ENCODE peak calls at places on chromosomes 3 and 15, in five cellular contexts. U is astrocyte of the spinal cord, X is cardiac muscle cell, L is brain microvascular endothelial cell, J is astrocyte. A is an unnamed sample.

GRCh38 chr3:127452321-127452821 is 138.2 kb downstream of the TPRA1 start:
- DNase-seq in U (no peak), X (no peak), L (no peak), J (no peak), A (peak; percentile 74)

GRCh38 chr3:12752803-12753202 is 6.3 kb downstream of the TMEM40 start:
- DNase-seq in U (no peak), X (no peak), L (no peak), J (no peak), A (no peak)

GRCh38 chr3:68880632-68881031 is 51.7 kb downstream of the TAFA4 start:
- DNase-seq in U (no peak), X (no peak), L (no peak), J (no peak), A (no peak)

GRCh38 chr15:43270676-43271306 is 4.1 kb upstream of the TGM5 start:
- DNase-seq in U (no peak), X (no peak), L (no peak), J (no peak), A (no peak)

GRCh38 chr15:90479656-90480055 is 50.1 kb upstream of the CRTC3 start:
- DNase-seq in U (peak; percentile 63), X (peak; percentile 46), L (peak; percentile 27), J (peak; percentile 89), A (no peak)

GRCh38 chr3:153182894-153183293 is 20.9 kb downstream of the RAP2B start:
- DNase-seq in U (no peak), X (no peak), L (no peak), J (no peak), A (no peak)

GRCh38 chr3:14412831-14413380 is 10.5 kb downstream of the SLC6A6 start:
- DNase-seq in U (peak; percentile 60), X (no peak), L (no peak), J (no peak), A (no peak)

GRCh38 chr15:82535566-82536408 is 4.5 kb downstream of the RPS17 start:
- DNase-seq in U (no peak), X (no peak), L (no peak), J (no peak), A (no peak)

GRCh38 chr3:194168994-194169393 is 33.0 kb downstream of the HES1 start:
- DNase-seq in U (no peak), X (no peak), L (no peak), J (no peak), A (no peak)

GRCh38 chr3:107217161-107217560 is 160.1 kb upstream of the CCDC54 start:
- DNase-seq in U (peak; percentile 96), X (peak; percentile 97), L (peak; percentile 93), J (peak; percentile 94), A (no peak)

GRCh38 chr15:62807539-62808130 is 234.9 kb upstream of the TPM1 start:
- DNase-seq in U (no peak), X (no peak), L (no peak), J (no peak), A (no peak)

GRCh38 chr15:58060575-58060974 is 4.9 kb downstream of the ALDH1A2 start:
- DNase-seq in U (no peak), X (no peak), L (no peak), J (no peak), A (no peak)

GRCh38 chr15:58357529-58358476 is 74.0 kb upstream of the LIPC start:
- DNase-seq in U (no peak), X (peak; percentile 52), L (peak; percentile 23), J (peak; percentile 25), A (no peak)

GRCh38 chr3:194195611-194196010 is 59.7 kb downstream of the HES1 start:
- DNase-seq in U (no peak), X (no peak), L (no peak), J (no peak), A (no peak)

GRCh38 chr15:89171136-89172072 is 50.0 kb downstream of the RLBP1 start:
- DNase-seq in U (peak; percentile 48), X (peak; percentile 54), L (peak; percentile 61), J (peak; percentile 42), A (peak; percentile 70)

GRCh38 chr3:40827942-40828688 is 303.4 kb downstream of the ZNF621 start:
- DNase-seq in U (no peak), X (peak; percentile 9), L (peak; percentile 57), J (no peak), A (no peak)

GRCh38 chr3:149221783-149222517 is at the start of gene CP:
- DNase-seq in U (no peak), X (peak; percentile 18), L (no peak), J (no peak), A (no peak)

GRCh38 chr3:12273045-12273695 is 15.7 kb upstream of the PPARG start:
- DNase-seq in U (no peak), X (no peak), L (no peak), J (no peak), A (no peak)

GRCh38 chr3:127964053-127964452 is 49.0 kb downstream of the KBTBD12 start:
- DNase-seq in U (no peak), X (peak; percentile 52), L (no peak), J (peak; percentile 16), A (no peak)

GRCh38 chr3:37753428-37753827 is 108.3 kb upstream of the CTDSPL start:
- DNase-seq in U (no peak), X (no peak), L (no peak), J (no peak), A (no peak)

GRCh38 chr3:126342211-126342610 is 15.0 kb downstream of the KLF15 start:
- DNase-seq in U (no peak), X (no peak), L (no peak), J (no peak), A (peak; percentile 7)

GRCh38 chr3:14243782-14244181 is 65.2 kb downstream of the LSM3 start:
- DNase-seq in U (no peak), X (no peak), L (no peak), J (no peak), A (no peak)

GRCh38 chr3:126267169-126267975 is 87.0 kb upstream of the ALDH1L1 start:
- DNase-seq in U (peak; percentile 85), X (peak; percentile 98), L (peak; percentile 89), J (peak; percentile 87), A (peak; percentile 76)

GRCh38 chr3:52109556-52110380 is 44.5 kb downstream of the POC1A start:
- DNase-seq in U (peak; percentile 45), X (peak; percentile 77), L (no peak), J (peak; percentile 52), A (no peak)

GRCh38 chr3:52104664-52105281 is 48.4 kb upstream of the DUSP7 start:
- DNase-seq in U (no peak), X (no peak), L (no peak), J (no peak), A (no peak)

GRCh38 chr3:52110502-52110901 is 43.7 kb downstream of the POC1A start:
- DNase-seq in U (no peak), X (no peak), L (no peak), J (no peak), A (no peak)

GRCh38 chr3:52108302-52109232 is 45.7 kb downstream of the POC1A start:
- DNase-seq in U (no peak), X (peak; percentile 57), L (no peak), J (no peak), A (no peak)

DNA sequence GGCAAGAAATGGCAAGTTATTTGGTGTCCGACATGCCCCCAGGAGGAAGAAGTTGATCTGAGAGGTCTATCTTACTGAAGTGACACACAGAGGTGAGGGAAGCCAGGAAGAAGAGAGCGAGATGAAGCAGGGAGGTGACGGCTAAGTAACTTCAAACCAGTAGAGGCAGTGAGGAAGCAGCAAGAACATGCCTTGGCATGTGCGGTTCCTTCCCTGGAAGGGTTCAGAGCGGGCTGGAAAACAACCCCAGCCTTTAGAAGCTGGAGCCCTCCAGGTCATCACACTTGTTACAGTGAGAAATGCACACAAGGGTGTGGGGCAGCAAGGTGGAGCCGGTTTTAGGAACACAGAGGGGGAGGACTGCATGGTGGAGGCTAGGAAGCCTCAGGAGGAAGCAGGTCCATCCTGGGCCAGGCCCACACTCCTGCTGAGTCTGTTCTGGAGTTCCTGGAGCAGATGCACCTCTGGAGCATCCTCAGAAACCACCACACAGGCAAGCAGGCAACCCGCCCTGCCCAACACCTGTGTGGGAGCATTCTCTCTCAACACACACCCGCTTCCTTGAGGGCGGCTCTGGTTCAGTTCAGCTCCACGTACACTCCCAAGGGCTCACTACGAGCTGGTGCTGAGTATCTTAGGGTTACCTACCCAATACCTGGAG is 47.1 kb downstream of the POC1A start:
- DNase-seq in U (no peak), X (no peak), L (no peak), J (no peak), A (no peak)
- TF ChIP-seq CTCF in U (no peak), X (no peak), L (no peak), J (no peak), A (no peak)

GRCh38 chr3:150528359-150528797 is 17.9 kb downstream of the SERP1 start:
- DNase-seq in U (peak; percentile 46), X (peak; percentile 43), L (no peak), J (no peak), A (no peak)
- TF ChIP-seq CTCF in U (peak; percentile 35), X (peak; percentile 42), L (peak; percentile 21), J (peak; percentile 32), A (peak; percentile 24)

DNA sequence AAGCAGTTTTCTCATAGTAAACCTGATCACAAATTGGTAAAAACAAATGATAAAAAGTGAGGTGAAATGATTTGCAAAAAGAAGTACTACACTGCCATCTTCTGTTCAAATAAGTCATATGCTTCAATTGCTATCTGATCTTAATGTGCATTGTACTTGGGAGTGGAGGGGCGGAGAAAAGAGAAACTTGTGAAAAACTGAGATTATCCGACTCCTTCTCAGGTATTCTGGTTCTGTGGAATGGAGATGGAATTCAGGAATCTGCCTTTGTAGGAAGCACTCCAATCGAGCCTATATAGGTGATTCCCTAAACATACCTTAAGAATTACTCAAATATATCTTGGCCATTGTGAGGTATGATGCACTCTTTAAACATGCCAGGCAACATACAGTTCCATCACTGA is 180.6 kb downstream of the CHL1 start:
- DNase-seq in U (peak; percentile 44), X (peak; percentile 7), L (no peak), J (peak; percentile 41), A (no peak)
- TF ChIP-seq CTCF in U (peak; percentile 41), X (peak; percentile 9), L (peak; percentile 43), J (peak; percentile 42), A (peak; percentile 43)

DNA sequence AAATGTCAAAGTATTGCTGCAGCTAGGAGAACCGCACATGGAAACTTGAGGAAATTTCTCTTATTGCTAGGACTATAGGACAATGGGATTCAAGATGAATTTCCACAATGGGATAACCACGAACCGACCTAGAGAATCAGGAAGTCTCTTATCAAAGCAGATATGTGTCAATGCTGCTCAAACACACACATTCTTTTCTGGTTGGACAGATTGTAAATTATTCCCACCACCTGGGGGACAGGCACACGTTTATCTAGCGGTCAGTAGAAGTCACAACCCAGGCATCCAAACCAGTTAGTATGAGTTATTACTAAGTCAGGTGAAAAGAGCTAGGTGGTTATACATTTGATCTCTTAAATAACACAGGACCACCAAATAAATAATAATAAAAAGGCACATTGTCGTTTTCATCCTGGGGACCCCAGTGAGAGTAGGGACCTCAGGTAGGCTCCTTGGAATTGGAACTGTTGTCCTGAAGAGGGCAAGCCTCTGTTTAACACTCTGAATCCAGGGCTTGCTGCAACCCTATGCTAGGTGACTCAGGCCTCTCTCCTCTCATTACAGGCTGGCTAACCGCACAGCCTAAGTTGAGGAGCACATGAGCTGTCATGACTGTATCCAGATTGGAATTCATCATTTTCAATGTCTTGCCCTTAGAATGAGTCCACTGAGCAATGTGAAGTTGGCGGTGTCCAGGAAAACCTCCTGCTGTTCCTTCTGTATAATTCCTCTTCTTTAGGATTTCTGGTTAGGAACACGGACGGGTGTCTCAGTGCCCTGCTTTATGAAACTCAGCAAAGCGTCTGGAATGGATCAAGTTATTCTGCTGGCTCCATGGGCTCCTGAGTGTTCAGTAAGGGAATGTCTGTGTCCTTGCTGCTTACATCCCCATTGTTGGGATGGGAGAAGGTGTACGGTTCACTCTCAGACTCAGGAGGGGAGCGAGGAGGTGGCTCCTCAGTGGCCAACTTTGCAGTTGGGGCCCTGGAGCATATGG is 59.0 kb downstream of the CLEC3B start:
- DNase-seq in U (peak; percentile 96), X (peak; percentile 80), L (peak; percentile 89), J (peak; percentile 97), A (no peak)
- TF ChIP-seq CTCF in U (peak; percentile 5), X (no peak), L (peak; percentile 21), J (no peak), A (no peak)

A was measured in glutamatergic neuron.